ENCODE peak calls at places on chromosomes 4 and X, in five cellular contexts. I is anterior cingulate cortex, G is heart right ventricle, C is NCI-H748 treated with DMSO at 0.1 percent for 48 hours, V is kidney tubule cell. D is an unnamed sample.

GRCh38 chr4:5752803-5753184 is 41.8 kb downstream of the EVC start:
- DNase-seq in I (no peak), G (no peak), C (no peak), V (peak), D (no peak)

GRCh38 chr4:145451895-145452294 is 29.8 kb upstream of the SMAD1 start:
- DNase-seq in I (no peak), G (no peak), C (no peak), V (no peak), D (no peak)

GRCh38 chr4:71566856-71567255 is 217.0 kb downstream of the GC start:
- DNase-seq in I (no peak), G (no peak), C (no peak), V (no peak), D (no peak)

GRCh38 chr4:17332483-17332882 is 179.4 kb downstream of the QDPR start:
- DNase-seq in I (no peak), G (no peak), C (no peak), V (no peak), D (no peak)

GRCh38 chrX:153456161-153456560 is 10.3 kb upstream of the TREX2 start:
- DNase-seq in I (peak), G (peak), C (no peak), V (no peak), D (no peak)

GRCh38 chrX:31036895-31037294 is 34.9 kb downstream of the FTHL17 start:
- DNase-seq in I (no peak), G (no peak), C (peak), V (peak), D (peak)

GRCh38 chr4:176291748-176292147 is 22.7 kb upstream of the ASB5 start:
- DNase-seq in I (no peak), G (no peak), C (no peak), V (no peak), D (no peak)

GRCh38 chr4:2284934-2285664 is 23.2 kb upstream of the MXD4 start:
- DNase-seq in I (no peak), G (no peak), C (no peak), V (peak), D (no peak)

GRCh38 chrX:133670394-133670793 is 255.1 kb upstream of the GPC4 start:
- DNase-seq in I (no peak), G (no peak), C (peak), V (peak), D (peak)

GRCh38 chr4:76989391-76990061 is 40.0 kb downstream of the SEPTIN11 start:
- DNase-seq in I (no peak), G (no peak), C (no peak), V (no peak), D (no peak)

GRCh38 chr4:122700178-122700725 is 32.3 kb upstream of the BBS12 start:
- DNase-seq in I (no peak), G (peak), C (no peak), V (peak), D (peak)

GRCh38 chr4:148808416-148808815 is 366.2 kb upstream of the NR3C2 start:
- DNase-seq in I (no peak), G (no peak), C (no peak), V (peak), D (no peak)

GRCh38 chrX:103830848-103831247 is 1.2 kb downstream of the RAB9B start:
- DNase-seq in I (no peak), G (no peak), C (no peak), V (no peak), D (peak)

D was measured in NCI-H510A treated with DMSO at 0.1 percent for 48 hours.